ENCODE peak calls at places on chromosomes 4 and X, in seven cellular contexts. B is HepG2, X is K562, N is GM12891, H is SK-N-SH, J is H1, W is GM12878. I is an unnamed sample.

GRCh38 chr4:20037745-20038144 is 214.0 kb upstream of the SLIT2 start:
- DNase-seq in B (no peak), X (no peak), N (no peak), H (no peak), J (no peak), W (no peak), I (no peak)

GRCh38 chr4:114615435-114615834 is 16.8 kb downstream of the UGT8 start:
- DNase-seq in B (peak), X (no peak), N (no peak), H (no peak), J (no peak), W (no peak), I (no peak)

GRCh38 chrX:54194982-54195588 is 12.0 kb upstream of the FAM120C start:
- DNase-seq in B (peak), X (no peak), N (no peak), H (no peak), J (no peak), W (no peak), I (no peak)

GRCh38 chrX:13369541-13370140 is 49.8 kb upstream of the ATXN3L start:
- DNase-seq in B (no peak), X (no peak), N (no peak), H (no peak), J (no peak), W (no peak), I (no peak)

GRCh38 chrX:49910344-49910743 is 12.1 kb upstream of the CLCN5 start:
- DNase-seq in B (no peak), X (no peak), N (no peak), H (no peak), J (no peak), W (no peak), I (no peak)

GRCh38 chr4:39716356-39716755 is 18.4 kb downstream of the UBE2K start:
- DNase-seq in B (no peak), X (no peak), N (no peak), H (no peak), J (no peak), W (no peak), I (no peak)

GRCh38 chrX:129984196-129984962 is 1.9 kb downstream of the BCORL1 start:
- DNase-seq in B (no peak), X (peak), N (no peak), H (peak), J (no peak), W (no peak), I (peak)

GRCh38 chrX:130705591-130705990 is 197.4 kb downstream of the ENOX2 start:
- DNase-seq in B (peak), X (no peak), N (no peak), H (no peak), J (no peak), W (no peak), I (no peak)

GRCh38 chr4:153083447-153083921 is 120.8 kb upstream of the TRIM2 start:
- DNase-seq in B (peak), X (peak), N (peak), H (peak), J (peak), W (peak), I (peak)

GRCh38 chrX:40570346-40571093 is 10.2 kb upstream of the ATP6AP2 start:
- DNase-seq in B (no peak), X (peak), N (no peak), H (no peak), J (no peak), W (peak), I (no peak)

GRCh38 chrX:45715787-45716186 is 515.1 kb upstream of the DIPK2B start:
- DNase-seq in B (no peak), X (no peak), N (no peak), H (no peak), J (no peak), W (no peak), I (no peak)

GRCh38 chr4:118076958-118077766 is 42.9 kb downstream of the NDST3 start:
- DNase-seq in B (peak), X (no peak), N (no peak), H (peak), J (no peak), W (no peak), I (no peak)

GRCh38 chrX:46757593-46757992 is 1.3 kb downstream of the SLC9A7 start:
- DNase-seq in B (no peak), X (no peak), N (no peak), H (no peak), J (no peak), W (no peak), I (no peak)

GRCh38 chr4:153232768-153233167 is 28.5 kb downstream of the TRIM2 start:
- DNase-seq in B (peak), X (no peak), N (no peak), H (no peak), J (peak), W (no peak), I (no peak)

GRCh38 chr4:142844782-142845181 is 1.3 kb downstream of the INPP4B start:
- DNase-seq in B (no peak), X (no peak), N (no peak), H (no peak), J (no peak), W (no peak), I (no peak)

GRCh38 chr4:128288689-128289106 is 1.1 kb upstream of the PGRMC2 start:
- DNase-seq in B (no peak), X (no peak), N (no peak), H (no peak), J (no peak), W (peak), I (no peak)

GRCh38 chrX:39125834-39126233 is 324.6 kb downstream of the MID1IP1 start:
- DNase-seq in B (no peak), X (no peak), N (no peak), H (no peak), J (no peak), W (no peak), I (no peak)

GRCh38 chr4:155473420-155474095 is 96.8 kb upstream of the MAP9 start:
- DNase-seq in B (no peak), X (no peak), N (no peak), H (no peak), J (no peak), W (no peak), I (no peak)

GRCh38 chr4:38983756-38984647 is 48.2 kb downstream of the TMEM156 start:
- DNase-seq in B (peak), X (no peak), N (no peak), H (peak), J (no peak), W (no peak), I (no peak)

GRCh38 chr4:123127218-123127617 is 204.8 kb upstream of the NUDT6 start:
- DNase-seq in B (no peak), X (no peak), N (no peak), H (no peak), J (no peak), W (no peak), I (no peak)

GRCh38 chr4:15930314-15930713 is 8.2 kb downstream of the FGFBP1 start:
- DNase-seq in B (no peak), X (no peak), N (no peak), H (no peak), J (no peak), W (no peak), I (no peak)

GRCh38 chr4:110586137-110586850 is 36.6 kb downstream of the PITX2 start:
- DNase-seq in B (no peak), X (no peak), N (no peak), H (peak), J (no peak), W (no peak), I (no peak)

GRCh38 chr4:18440527-18441215 is 419.1 kb upstream of the LCORL start:
- DNase-seq in B (no peak), X (no peak), N (no peak), H (no peak), J (no peak), W (no peak), I (no peak)

GRCh38 chr4:76546282-76547166 is 111.5 kb downstream of the SHROOM3 start:
- DNase-seq in B (no peak), X (no peak), N (no peak), H (no peak), J (no peak), W (no peak), I (no peak)

GRCh38 chr4:182916483-182917181 is 554 bp downstream of the DCTD start:
- DNase-seq in B (no peak), X (no peak), N (peak), H (no peak), J (no peak), W (no peak), I (no peak)

GRCh38 chr4:6548201-6548881 is 26.6 kb upstream of the MAN2B2 start:
- DNase-seq in B (peak), X (peak), N (no peak), H (peak), J (peak), W (no peak), I (no peak)

GRCh38 chr4:1658581-1658980 is 25.5 kb downstream of the FAM53A start:
- DNase-seq in B (no peak), X (no peak), N (no peak), H (no peak), J (no peak), W (no peak), I (no peak)

GRCh38 chr4:1659104-1659725 is 24.9 kb downstream of the FAM53A start:
- DNase-seq in B (no peak), X (no peak), N (no peak), H (no peak), J (no peak), W (no peak), I (no peak)

GRCh38 chr4:1656132-1656531 is 28.0 kb downstream of the FAM53A start:
- DNase-seq in B (no peak), X (no peak), N (no peak), H (no peak), J (no peak), W (no peak), I (no peak)

GRCh38 chr4:1656986-1657385 is 27.1 kb downstream of the FAM53A start:
- DNase-seq in B (no peak), X (no peak), N (no peak), H (no peak), J (no peak), W (no peak), I (no peak)

GRCh38 chr4:1658146-1658545 is 26.0 kb downstream of the FAM53A start:
- DNase-seq in B (no peak), X (no peak), N (no peak), H (no peak), J (no peak), W (no peak), I (no peak)
- TF ChIP-seq TAF1 in B (no peak), X (no peak), N (no peak), H (no peak), J (no peak), W (no peak), I (no peak)

GRCh38 chr4:186298034-186298647 is 32.2 kb downstream of the F11 start:
- DNase-seq in B (no peak), X (no peak), N (no peak), H (peak), J (no peak), W (no peak), I (no peak)
- TF ChIP-seq TAF1 in B (no peak), X (no peak), N (no peak), H (no peak), J (no peak), W (no peak), I (no peak)

GRCh38 chr4:139501117-139501516 is 47.2 kb downstream of the RAB33B start:
- DNase-seq in B (no peak), X (no peak), N (no peak), H (no peak), J (no peak), W (no peak), I (no peak)

GRCh38 chr4:139501531-139502311 is 47.8 kb downstream of the RAB33B start:
- DNase-seq in B (no peak), X (no peak), N (no peak), H (no peak), J (no peak), W (no peak), I (no peak)

GRCh38 chr4:139502312-139502946 is 48.5 kb downstream of the RAB33B start:
- DNase-seq in B (no peak), X (no peak), N (no peak), H (no peak), J (no peak), W (no peak), I (no peak)

GRCh38 chr4:139506774-139507173 is 49.2 kb downstream of the SETD7 start:
- DNase-seq in B (no peak), X (no peak), N (no peak), H (no peak), J (no peak), W (no peak), I (no peak)

DNA sequence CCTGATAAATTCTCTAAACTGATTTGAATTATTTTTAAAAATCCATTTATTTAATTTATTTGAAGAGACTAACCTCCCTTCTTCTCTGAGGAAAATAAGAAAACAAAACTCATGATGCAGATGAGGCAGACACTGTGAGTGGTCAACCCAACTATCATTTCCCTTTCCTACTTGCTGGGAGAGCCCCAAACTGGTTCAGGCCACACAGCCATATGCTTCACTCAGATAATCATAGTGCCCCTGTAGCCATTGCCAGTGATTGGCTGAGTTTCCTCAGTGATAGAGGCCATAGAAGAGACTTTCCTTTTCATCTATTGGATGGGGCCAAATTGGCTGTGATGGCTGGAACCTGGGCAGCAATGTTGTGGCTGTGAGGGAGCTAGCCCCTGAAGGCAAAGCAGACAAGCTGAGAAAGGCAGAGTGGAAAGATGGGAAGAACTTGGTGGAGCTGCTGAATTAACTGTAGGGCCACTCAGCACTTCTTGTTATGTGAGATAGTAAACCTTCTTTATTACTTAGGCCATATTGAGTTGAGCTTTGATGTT is 49.8 kb downstream of the RAB33B start:
- DNase-seq in B (no peak), X (no peak), N (no peak), H (no peak), J (no peak), W (no peak), I (no peak)
- TF ChIP-seq TAF1 in B (no peak), X (no peak), N (no peak), H (no peak), J (no peak), W (no peak), I (no peak)

GRCh38 chrX:138748480-138748879 is 37.0 kb upstream of the FGF13 start:
- DNase-seq in B (no peak), X (no peak), N (no peak), H (no peak), J (no peak), W (no peak), I (no peak)
- TF ChIP-seq TAF1 in B (no peak), X (no peak), N (no peak), H (no peak), J (no peak), W (no peak), I (no peak)

GRCh38 chrX:20529301-20529700 is 262.6 kb upstream of the RPS6KA3 start:
- DNase-seq in B (no peak), X (no peak), N (no peak), H (no peak), J (no peak), W (no peak), I (no peak)
- TF ChIP-seq TAF1 in B (no peak), X (no peak), N (no peak), H (no peak), J (no peak), W (no peak), I (no peak)

DNA sequence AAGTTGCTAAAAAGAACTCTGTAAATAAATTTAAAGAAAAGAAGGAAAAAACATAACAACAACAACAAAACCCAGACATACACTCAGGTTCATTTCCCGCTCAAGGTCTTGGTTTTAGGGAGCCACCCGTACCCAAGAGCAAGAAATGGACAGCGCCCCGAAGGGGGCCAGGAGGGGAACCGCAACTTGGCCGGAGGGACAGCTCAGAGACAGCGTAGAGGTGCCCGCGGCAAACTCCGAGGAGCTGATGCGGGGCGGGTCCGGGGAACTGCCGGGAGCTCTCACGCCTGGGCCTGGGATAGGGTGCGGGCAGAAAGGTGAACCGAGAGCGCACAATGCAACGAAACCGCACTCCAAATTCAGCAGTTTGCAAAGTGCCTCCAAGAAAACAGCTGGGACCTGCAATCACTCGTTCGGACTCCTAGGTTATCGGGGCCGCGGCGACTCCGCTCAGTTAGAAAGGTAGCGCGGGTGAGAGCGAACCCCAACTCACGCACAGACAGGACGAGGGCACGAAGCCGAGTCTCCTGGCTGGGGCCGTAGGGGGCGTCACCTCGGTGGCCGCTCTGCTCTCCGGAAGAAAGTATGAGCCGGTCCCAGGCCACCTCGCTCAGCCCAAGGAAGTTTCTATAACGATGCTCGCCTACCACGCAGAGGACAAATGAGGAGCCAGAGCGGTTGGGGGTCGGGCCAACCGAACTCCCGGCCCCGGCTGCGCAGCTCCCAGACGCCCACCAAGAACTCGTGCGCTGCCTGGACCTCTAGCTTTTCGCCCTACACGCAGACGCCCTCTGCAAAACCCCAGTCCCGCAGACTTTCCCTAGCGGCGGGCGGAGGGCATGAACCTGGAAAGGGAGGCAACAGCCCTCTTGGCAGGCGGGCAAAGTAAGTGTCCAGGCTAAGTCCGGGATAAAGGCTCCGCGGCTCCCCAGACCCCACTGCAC is 1.4 kb downstream of the NDNF start:
- DNase-seq in B (no peak), X (no peak), N (no peak), H (peak), J (no peak), W (no peak), I (no peak)
- TF ChIP-seq TAF1 in B (no peak), X (no peak), N (no peak), H (no peak), J (peak), W (no peak), I (no peak)

GRCh38 chr4:186764457-186764856 is 40.8 kb upstream of the FAT1 start:
- DNase-seq in B (no peak), X (no peak), N (no peak), H (no peak), J (no peak), W (no peak), I (no peak)

GRCh38 chr4:186765673-186766546 is 42.3 kb upstream of the FAT1 start:
- DNase-seq in B (peak), X (no peak), N (no peak), H (no peak), J (no peak), W (no peak), I (no peak)

GRCh38 chr4:186762865-186763264 is 39.2 kb upstream of the FAT1 start:
- DNase-seq in B (no peak), X (no peak), N (no peak), H (no peak), J (no peak), W (no peak), I (no peak)

GRCh38 chr4:186767794-186768193 is 44.1 kb upstream of the FAT1 start:
- DNase-seq in B (no peak), X (no peak), N (no peak), H (no peak), J (no peak), W (no peak), I (no peak)

DNA sequence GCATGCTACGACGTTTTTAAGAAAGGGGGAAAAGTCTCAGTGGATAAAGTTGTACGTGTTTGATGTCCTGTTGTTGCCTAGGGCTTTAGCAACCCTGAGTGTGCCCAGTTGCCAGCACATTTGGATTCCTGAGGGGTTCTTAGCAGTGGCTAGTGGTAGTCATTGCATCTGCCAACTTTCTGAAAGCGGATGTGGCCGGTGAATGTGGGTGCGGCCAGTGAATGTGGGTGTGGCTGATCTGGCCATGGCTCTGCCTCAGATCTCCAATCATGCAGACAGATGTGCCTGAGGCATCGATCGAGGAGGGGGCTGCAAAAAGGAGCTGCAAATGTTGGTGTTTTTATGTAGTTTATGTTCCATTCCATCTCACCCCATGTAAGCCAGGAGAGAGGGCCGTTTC is 41.5 kb upstream of the FAT1 start:
- DNase-seq in B (peak), X (peak), N (no peak), H (no peak), J (no peak), W (no peak), I (no peak)
- TF ChIP-seq TAF1 in B (peak), X (no peak), N (no peak), H (no peak), J (no peak), W (no peak), I (no peak)